ENCODE peak calls at places on chromosomes 6 and 20, in four cellular contexts. X is psoas muscle, B is heart left ventricle, P is HCT116. Y is an unnamed sample.

GRCh38 chr6:14638932-14639875 is 521.6 kb downstream of the CD83 start:
- DNase-seq in P (no peak), X (peak), B (peak), Y (no peak)

GRCh38 chr6:158387578-158387977 is 75.3 kb downstream of the TULP4 start:
- DNase-seq in X (no peak), B (no peak), P (no peak), Y (no peak)

GRCh38 chr6:125078602-125079321 is 74.8 kb upstream of the TPD52L1 start:
- DNase-seq in P (no peak), B (no peak), X (no peak), Y (no peak)

GRCh38 chr6:126444874-126445273 is 105.0 kb downstream of the CENPW start:
- DNase-seq in B (no peak), X (no peak), P (no peak), Y (no peak)

GRCh38 chr20:25259788-25260254 is 11.9 kb downstream of the PYGB start:
- DNase-seq in X (no peak), P (no peak), B (no peak), Y (no peak)

GRCh38 chr6:15352884-15353283 is 107.0 kb downstream of the JARID2 start:
- DNase-seq in X (no peak), B (no peak), P (no peak), Y (no peak)

GRCh38 chr6:167143041-167143440 is 14.7 kb downstream of the GPR31 start:
- DNase-seq in P (no peak), X (no peak), B (no peak), Y (no peak)

GRCh38 chr20:62599216-62600110 is 42.8 kb upstream of the SLCO4A1 start:
- DNase-seq in X (peak), P (no peak), B (no peak), Y (no peak)

GRCh38 chr6:111478064-111478476 is 4.9 kb downstream of the REV3L start:
- DNase-seq in P (no peak), X (no peak), B (no peak), Y (no peak)
- H3K27ac ChIP-seq in P (peak), X (no peak), B (no peak), Y (no peak)

DNA sequence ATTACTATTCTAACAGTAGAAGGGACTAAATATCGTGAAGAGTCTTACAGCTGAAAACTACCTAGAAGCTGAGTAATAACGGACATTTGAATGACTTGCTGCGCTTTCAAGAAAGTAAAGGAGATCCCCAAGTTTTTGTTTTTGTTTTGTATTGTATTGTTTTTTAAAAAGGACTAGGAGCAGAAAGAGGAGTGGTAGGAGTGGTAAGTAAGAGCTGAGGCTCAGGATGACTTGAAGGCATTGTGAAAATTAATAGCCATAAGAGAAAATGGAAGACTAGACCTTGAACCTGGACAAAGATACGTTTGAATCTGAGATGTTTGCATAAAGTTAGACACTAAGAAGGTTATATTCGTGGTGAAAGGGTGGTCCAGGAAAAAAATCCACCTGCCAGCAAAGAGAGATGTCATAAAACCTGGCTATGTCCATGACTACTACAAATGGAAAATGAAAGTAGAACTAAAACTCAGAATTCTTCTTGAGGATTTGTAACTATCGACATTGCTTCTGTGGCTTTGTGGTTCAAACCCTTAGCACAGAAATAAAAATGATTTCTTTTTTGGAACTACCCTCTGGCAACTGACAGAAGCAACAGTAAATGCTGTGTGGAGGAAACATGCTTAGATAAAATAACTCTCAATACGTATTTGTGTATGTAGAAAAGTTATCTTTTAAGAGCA is 824.8 kb upstream of the FLRT3 start:
- DNase-seq in P (no peak), B (no peak), X (no peak), Y (no peak)
- H3K27ac ChIP-seq in P (no peak), B (no peak), X (no peak), Y (no peak)

DNA sequence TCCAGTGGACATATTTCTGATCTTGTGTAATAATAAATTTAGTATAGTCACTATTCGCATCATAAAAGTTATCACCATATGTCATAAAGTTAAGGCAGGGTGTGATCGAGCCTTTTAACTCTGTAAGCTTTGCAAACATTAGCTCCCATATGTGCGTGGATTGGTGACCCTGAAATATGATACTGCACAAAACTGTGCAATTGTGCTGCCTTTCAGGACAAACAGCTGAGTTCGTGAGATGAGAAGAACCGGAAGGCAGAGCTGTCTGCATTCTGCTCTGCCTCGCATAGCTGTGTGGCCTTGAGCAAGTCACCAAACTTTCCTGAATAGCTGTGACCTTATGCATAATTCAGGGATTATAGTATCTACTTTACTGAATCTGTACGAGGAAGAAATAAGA is 3.2 kb upstream of the PLEKHG1 start:
- DNase-seq in B (no peak), X (no peak), P (no peak), Y (no peak)
- H3K27ac ChIP-seq in B (no peak), X (no peak), P (no peak), Y (no peak)

GRCh38 chr6:86934365-86934764 is 3.0 kb upstream of the HTR1E start:
- DNase-seq in P (no peak), X (no peak), B (no peak), Y (no peak)
- H3K27ac ChIP-seq in P (no peak), X (no peak), B (no peak), Y (no peak)

DNA sequence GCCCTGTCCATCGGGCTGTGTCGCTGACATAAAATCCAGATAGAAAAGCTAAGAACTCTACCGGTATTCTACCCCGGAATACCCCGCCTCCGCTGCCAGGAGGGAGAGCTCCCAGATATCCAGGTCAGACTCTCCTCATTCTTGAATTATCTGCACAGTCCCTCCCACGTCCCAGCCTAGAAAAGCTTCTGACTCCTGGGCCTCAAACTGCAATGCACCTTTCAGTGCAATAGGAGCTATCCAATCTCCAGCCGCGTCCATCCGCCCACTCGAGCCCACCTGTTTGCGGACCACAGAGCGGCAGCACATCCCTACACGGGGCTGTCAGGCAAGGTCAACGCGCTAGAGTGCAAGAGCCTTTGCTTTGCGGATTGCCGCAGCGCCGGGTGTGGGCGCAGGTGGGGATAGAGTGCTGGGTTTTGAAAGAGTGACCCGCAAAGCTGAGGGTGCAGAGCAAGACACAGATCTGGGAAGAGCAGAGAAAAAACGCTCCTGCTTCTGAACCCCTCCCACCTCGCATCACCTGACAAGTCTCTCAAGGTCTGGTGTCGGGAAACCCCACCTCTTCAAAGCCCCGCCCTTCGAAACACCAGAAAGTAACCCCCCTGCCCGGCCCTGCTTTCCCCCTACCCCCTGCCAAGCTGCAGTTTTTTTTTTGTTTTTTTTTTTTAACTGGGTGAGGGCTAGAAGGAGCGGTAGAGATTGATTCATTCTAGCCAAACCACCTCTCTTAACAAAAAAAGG is 1.3 kb downstream of the TAPBP start:
- DNase-seq in X (peak), P (peak), B (peak), Y (no peak)
- H3K27ac ChIP-seq in X (peak), P (peak), B (peak), Y (no peak)

GRCh38 chr6:136427378-136427717 is 122.9 kb downstream of the MAP7 start:
- DNase-seq in X (no peak), P (no peak), B (no peak), Y (no peak)
- H3K27ac ChIP-seq in X (no peak), P (no peak), B (no peak), Y (no peak)

DNA sequence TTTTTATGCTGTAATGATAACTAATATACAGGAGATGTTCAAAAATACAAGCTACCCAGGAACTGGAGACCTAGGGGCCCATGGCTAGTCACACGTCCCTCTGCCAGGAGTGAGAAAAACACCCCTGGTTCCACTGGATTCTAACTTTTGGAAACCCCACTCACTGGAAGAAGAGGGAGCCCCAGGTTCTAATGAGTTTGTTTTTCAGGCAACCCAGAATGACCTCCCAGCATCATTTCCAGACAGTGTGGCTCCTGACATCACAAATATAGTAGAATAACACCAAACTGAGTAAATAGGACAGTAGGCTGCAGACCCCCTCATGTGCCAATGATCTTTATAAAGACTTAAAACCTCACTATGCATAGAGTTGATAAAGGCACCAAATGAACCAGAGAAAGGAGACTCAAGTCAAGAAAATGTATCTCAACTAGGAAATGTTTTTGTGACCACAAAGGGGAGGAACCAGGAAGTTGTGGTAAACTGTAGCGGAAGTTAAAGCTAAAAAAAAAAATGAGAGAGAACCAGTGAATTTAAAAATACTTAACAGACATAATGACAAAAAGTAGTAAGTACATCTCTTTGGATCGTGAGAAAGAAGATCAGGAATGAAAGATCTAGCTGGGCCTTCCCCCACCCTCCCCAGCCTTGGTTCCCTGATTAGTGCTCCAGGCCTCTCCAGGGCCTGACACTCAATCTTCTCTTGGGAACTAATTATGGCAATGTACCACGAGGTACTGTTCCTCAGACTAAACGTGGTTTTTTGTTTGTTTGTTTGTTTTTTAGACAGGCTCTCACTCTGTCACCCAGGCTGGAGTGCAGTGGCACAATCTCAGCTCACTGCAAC is 19.8 kb downstream of the HLA-E start:
- DNase-seq in X (no peak), P (no peak), B (no peak), Y (no peak)
- H3K27ac ChIP-seq in X (no peak), P (no peak), B (peak), Y (no peak)

GRCh38 chr20:20480126-20480525 is 112.2 kb downstream of the INSM1 start:
- DNase-seq in X (no peak), B (no peak), P (no peak), Y (no peak)
- H3K27ac ChIP-seq in X (peak), B (no peak), P (no peak), Y (no peak)